ENCODE peak calls at places on chromosomes 11 and 22, in six cellular contexts. D, Q, I, T, R and L are unnamed samples.

GRCh38 chr11:30346068-30346688 is 23.3 kb downstream of the ARL14EP start:
- DNase-seq in Q (peak), D (peak), R (peak), I (no peak), T (peak), L (peak)

GRCh38 chr11:83061883-83062282 is 9.8 kb downstream of the RAB30 start:
- DNase-seq in I (no peak), Q (no peak), D (peak), R (no peak), T (no peak), L (no peak)

GRCh38 chr11:109756951-109757350 is 335.0 kb downstream of the C11orf87 start:
- DNase-seq in Q (no peak), T (no peak), D (no peak), R (no peak), I (no peak), L (no peak)

GRCh38 chr22:48057116-48057835 is 1294.8 kb downstream of the TBC1D22A start:
- DNase-seq in T (no peak), D (no peak), R (no peak), Q (no peak), I (no peak), L (no peak)

GRCh38 chr11:96235725-96236124 is 107.3 kb downstream of the MAML2 start:
- DNase-seq in I (peak), Q (no peak), R (no peak), T (no peak), D (peak), L (peak)

GRCh38 chr11:68099474-68100405 is 21.4 kb downstream of the CHKA start:
- DNase-seq in T (no peak), Q (no peak), I (peak), D (no peak), R (no peak), L (no peak)

GRCh38 chr22:45923812-45924211 is 53.1 kb downstream of the WNT7B start:
- DNase-seq in Q (no peak), I (no peak), D (no peak), T (no peak), R (no peak), L (no peak)

GRCh38 chr11:29261831-29262230 is 755.0 kb downstream of the KCNA4 start:
- DNase-seq in Q (no peak), I (no peak), D (no peak), R (no peak), T (no peak), L (no peak)

GRCh38 chr11:86192858-86193257 is 51.7 kb upstream of the EED start:
- DNase-seq in I (no peak), Q (no peak), T (no peak), D (no peak), R (no peak), L (no peak)

GRCh38 chr22:50544078-50544745 is 1.5 kb upstream of the KLHDC7B start:
- DNase-seq in Q (peak), R (peak), I (peak), T (peak), D (peak), L (peak)

GRCh38 chr11:112344040-112344413 is 83.4 kb upstream of the PLET1 start:
- DNase-seq in Q (no peak), R (no peak), I (no peak), T (no peak), D (no peak), L (no peak)

GRCh38 chr11:45041556-45041955 is 90.9 kb upstream of the TP53I11 start:
- DNase-seq in D (no peak), I (no peak), Q (no peak), R (no peak), T (no peak), L (no peak)

GRCh38 chr11:67615455-67616430 is 9.0 kb downstream of the NDUFV1 start:
- DNase-seq in D (peak), T (peak), I (peak), R (peak), Q (no peak), L (no peak)

GRCh38 chr11:69245491-69246345 is 48.2 kb upstream of the MYEOV start:
- DNase-seq in T (no peak), Q (no peak), D (no peak), R (no peak), I (no peak), L (no peak)

GRCh38 chr22:33050614-33051230 is 7.5 kb downstream of the SYN3 start:
- DNase-seq in D (no peak), R (no peak), T (no peak), I (no peak), Q (no peak), L (no peak)

GRCh38 chr11:111735262-111736116 is 30.7 kb downstream of the PPP2R1B start:
- DNase-seq in R (no peak), I (no peak), T (peak), D (no peak), Q (peak), L (peak)

GRCh38 chr11:66981976-66982578 is 7.0 kb downstream of the C11orf86 start:
- DNase-seq in I (peak), R (peak), Q (peak), T (peak), D (no peak), L (peak)